ENCODE peak calls at places on chromosomes 4 and X, in seven cellular contexts. C is HCT116, T is SK-N-SH, M is GM12878, H is H1, A is K562, U is HepG2. W is an unnamed sample.

GRCh38 chr4:89836897-89837384 is at the start of gene SNCA:
- DNase-seq in C (no peak), T (peak), M (no peak), H (peak), A (peak), U (no peak), W (no peak)

GRCh38 chrX:33721927-33722326 is 410.2 kb downstream of the FAM47A start:
- DNase-seq in C (no peak), T (no peak), M (no peak), H (no peak), A (no peak), U (no peak), W (no peak)

GRCh38 chr4:3287972-3288570 is 4.8 kb upstream of the RGS12 start:
- DNase-seq in C (no peak), T (no peak), M (no peak), H (no peak), A (no peak), U (no peak), W (no peak)

GRCh38 chr4:88911246-88912212 is 145.5 kb downstream of the FAM13A start:
- DNase-seq in C (no peak), T (no peak), M (no peak), H (no peak), A (no peak), U (no peak), W (no peak)

GRCh38 chr4:89496851-89497250 is 189.3 kb upstream of the GPRIN3 start:
- DNase-seq in C (no peak), T (no peak), M (no peak), H (no peak), A (no peak), U (no peak), W (no peak)

GRCh38 chr4:84877051-84877833 is 89.2 kb downstream of the WDFY3 start:
- DNase-seq in C (no peak), T (no peak), M (no peak), H (no peak), A (no peak), U (no peak), W (no peak)

GRCh38 chr4:85512446-85513205 is 37.7 kb downstream of the ARHGAP24 start:
- DNase-seq in C (no peak), T (no peak), M (no peak), H (no peak), A (no peak), U (no peak), W (no peak)

GRCh38 chr4:183175631-183176232 is 76.7 kb downstream of the WWC2 start:
- DNase-seq in C (no peak), T (no peak), M (no peak), H (no peak), A (no peak), U (peak), W (no peak)

GRCh38 chr4:142040043-142040442 is 403.7 kb downstream of the IL15 start:
- DNase-seq in C (no peak), T (no peak), M (no peak), H (no peak), A (no peak), U (no peak), W (no peak)

GRCh38 chrX:45788941-45789348 is 588.3 kb upstream of the DIPK2B start:
- DNase-seq in C (no peak), T (no peak), M (no peak), H (no peak), A (no peak), U (no peak), W (no peak)

GRCh38 chrX:118058924-118059323 is 57.7 kb downstream of the KLHL13 start:
- DNase-seq in C (no peak), T (no peak), M (no peak), H (no peak), A (no peak), U (no peak), W (no peak)

DNA sequence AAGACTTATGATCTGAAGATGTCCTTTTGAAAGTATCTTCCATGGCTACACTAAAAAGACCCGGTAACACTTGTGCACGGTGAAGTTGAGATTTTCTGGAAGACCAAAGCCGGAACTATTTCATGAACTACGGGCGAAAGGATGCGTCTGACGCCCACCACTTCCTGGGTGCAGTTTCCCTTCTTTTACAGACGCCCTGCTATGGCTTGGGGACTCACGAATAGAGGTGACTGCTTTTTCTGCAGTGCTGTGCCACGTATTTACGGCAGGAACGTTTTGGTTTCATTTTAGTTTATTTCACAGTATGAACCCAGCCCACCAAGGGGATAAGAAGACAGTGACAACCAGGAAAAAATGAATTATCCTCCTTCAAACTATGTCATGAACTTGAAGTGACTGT is 180.4 kb downstream of the AFAP1 start:
- DNase-seq in C (no peak), T (no peak), M (no peak), H (no peak), A (no peak), U (no peak), W (no peak)
- TF ChIP-seq JUND in C (no peak), T (no peak), M (no peak), H (no peak), A (no peak), U (no peak), W (no peak)

GRCh38 chr4:96293806-96294205 is 453.9 kb downstream of the PDHA2 start:
- DNase-seq in C (no peak), T (no peak), M (no peak), H (no peak), A (no peak), U (no peak), W (no peak)

DNA sequence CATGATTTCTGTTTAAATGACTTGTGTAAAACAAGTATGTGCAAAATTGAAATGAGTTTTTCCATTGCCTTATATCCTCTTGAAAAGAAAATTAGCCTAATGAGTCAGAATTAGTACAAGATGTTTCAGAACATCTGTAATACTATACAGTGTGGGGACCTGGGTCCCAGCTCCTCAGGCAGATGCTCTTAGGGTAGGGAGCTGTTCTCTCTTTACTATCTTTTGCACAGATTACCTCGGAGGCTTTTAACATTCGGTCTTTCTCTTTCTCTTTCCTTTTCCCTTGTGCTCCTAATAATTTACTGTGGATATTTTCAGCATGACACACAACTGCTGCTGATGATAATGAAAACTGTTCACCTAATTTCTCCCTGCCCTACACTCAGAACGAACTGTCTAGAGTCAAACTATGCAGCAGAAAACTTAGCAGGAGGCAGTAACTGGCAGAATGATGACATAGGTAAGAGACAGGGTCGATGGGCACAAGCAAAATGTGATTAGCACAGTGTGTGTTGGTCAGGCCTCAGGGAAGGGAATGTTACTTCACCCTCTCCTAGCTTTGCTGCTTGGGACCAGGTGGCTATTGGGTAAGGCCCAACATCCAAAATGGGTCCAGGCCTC is 455.4 kb downstream of the PDHA2 start:
- DNase-seq in C (no peak), T (peak), M (no peak), H (no peak), A (no peak), U (no peak), W (no peak)
- TF ChIP-seq JUND in C (no peak), T (no peak), M (no peak), H (no peak), A (no peak), U (no peak), W (no peak)

DNA sequence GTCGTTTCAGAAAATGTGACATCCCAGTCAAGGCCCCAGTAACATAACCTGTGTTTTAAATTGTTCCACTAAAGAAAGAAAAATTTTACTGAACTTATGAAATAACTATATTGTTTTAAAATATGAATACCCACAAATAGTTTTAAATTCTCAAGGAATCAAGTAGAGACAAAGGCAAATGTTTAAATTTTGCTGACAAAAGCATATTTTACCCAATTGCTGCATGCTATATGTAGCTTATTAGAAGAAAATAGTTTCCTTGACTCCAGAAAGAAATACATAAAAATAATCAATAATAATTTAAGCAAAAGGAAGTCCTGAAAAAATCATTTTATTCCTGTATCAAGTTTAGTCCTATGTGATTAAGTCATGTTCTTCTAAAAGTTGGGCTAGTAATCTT is 481.3 kb upstream of the ADGRL3 start:
- DNase-seq in C (no peak), T (no peak), M (no peak), H (no peak), A (no peak), U (no peak), W (no peak)
- TF ChIP-seq JUND in C (no peak), T (no peak), M (no peak), H (no peak), A (no peak), U (no peak), W (no peak)

DNA sequence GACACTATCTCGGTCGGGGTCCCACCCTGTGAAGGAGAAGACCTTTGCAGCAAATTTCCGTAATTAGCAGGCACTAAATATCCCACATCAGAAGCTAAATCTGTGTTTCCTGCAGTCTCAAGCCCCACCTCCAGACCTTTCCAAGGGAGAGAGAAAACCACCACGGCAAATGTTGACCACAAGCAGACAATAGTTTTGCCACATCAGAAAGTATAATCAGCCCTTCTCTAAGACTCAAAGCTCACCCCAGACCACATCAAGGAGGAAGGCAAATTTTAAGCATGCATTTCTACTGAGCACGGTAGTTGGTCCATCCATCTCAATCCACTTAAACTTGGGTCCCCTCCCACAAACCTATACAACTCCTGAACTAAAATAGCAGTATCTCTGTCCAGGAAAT is 398.5 kb downstream of the GPM6A start:
- DNase-seq in C (no peak), T (no peak), M (no peak), H (no peak), A (no peak), U (no peak), W (no peak)
- TF ChIP-seq JUND in C (no peak), T (no peak), M (no peak), H (no peak), A (no peak), U (no peak), W (no peak)